ENCODE peak calls at places on chromosomes 3 and 15, in nine cellular contexts. One of them, this sample, is unnamed.

GRCh38 chr3:20022954-20023644 is 11.0 kb upstream of the PP2D1 start:
- DNase-seq in GM12878: no peak
- DNase-seq in AG10803: no peak
- DNase-seq in fibroblast of the aortic adventitia: no peak
- DNase-seq in cardiac fibroblast: no peak
- DNase-seq in adrenal gland: no peak
- DNase-seq in kidney: no peak
- DNase-seq in fibroblast of lung: no peak
- DNase-seq in heart left ventricle: no peak
- DNase-seq in this sample: no peak

GRCh38 chr3:128649264-128649663 is 1.4 kb downstream of the RPN1 start:
- DNase-seq in GM12878: no peak
- DNase-seq in AG10803: no peak
- DNase-seq in fibroblast of the aortic adventitia: peak
- DNase-seq in cardiac fibroblast: peak
- DNase-seq in adrenal gland: no peak
- DNase-seq in kidney: no peak
- DNase-seq in fibroblast of lung: peak
- DNase-seq in heart left ventricle: no peak
- DNase-seq in this sample: no peak

GRCh38 chr3:176916777-176917176 is 280.5 kb downstream of the TBL1XR1 start:
- DNase-seq in GM12878: no peak
- DNase-seq in AG10803: no peak
- DNase-seq in fibroblast of the aortic adventitia: no peak
- DNase-seq in cardiac fibroblast: no peak
- DNase-seq in adrenal gland: no peak
- DNase-seq in kidney: no peak
- DNase-seq in fibroblast of lung: no peak
- DNase-seq in heart left ventricle: no peak
- DNase-seq in this sample: no peak

GRCh38 chr3:72836923-72837322 is 11.3 kb downstream of the SHQ1 start:
- DNase-seq in GM12878: no peak
- DNase-seq in AG10803: peak
- DNase-seq in fibroblast of the aortic adventitia: peak
- DNase-seq in cardiac fibroblast: no peak
- DNase-seq in adrenal gland: peak
- DNase-seq in kidney: no peak
- DNase-seq in fibroblast of lung: no peak
- DNase-seq in heart left ventricle: peak
- DNase-seq in this sample: peak

GRCh38 chr15:100879046-100879445 is 585 bp upstream of the ALDH1A3 start:
- DNase-seq in GM12878: no peak
- DNase-seq in AG10803: no peak
- DNase-seq in fibroblast of the aortic adventitia: no peak
- DNase-seq in cardiac fibroblast: no peak
- DNase-seq in adrenal gland: no peak
- DNase-seq in kidney: no peak
- DNase-seq in fibroblast of lung: no peak
- DNase-seq in heart left ventricle: no peak
- DNase-seq in this sample: no peak

GRCh38 chr3:177195941-177196472 is 1.3 kb downstream of the TBL1XR1 start:
- DNase-seq in GM12878: no peak
- DNase-seq in AG10803: peak
- DNase-seq in fibroblast of the aortic adventitia: peak
- DNase-seq in cardiac fibroblast: peak
- DNase-seq in adrenal gland: no peak
- DNase-seq in kidney: no peak
- DNase-seq in fibroblast of lung: no peak
- DNase-seq in heart left ventricle: no peak
- DNase-seq in this sample: no peak

GRCh38 chr3:88986834-88987233 is 120.6 kb upstream of the EPHA3 start:
- DNase-seq in GM12878: no peak
- DNase-seq in AG10803: peak
- DNase-seq in fibroblast of the aortic adventitia: peak
- DNase-seq in cardiac fibroblast: peak
- DNase-seq in adrenal gland: no peak
- DNase-seq in kidney: no peak
- DNase-seq in fibroblast of lung: peak
- DNase-seq in heart left ventricle: no peak
- DNase-seq in this sample: peak

GRCh38 chr15:38996111-38996541 is 431.5 kb upstream of the RASGRP1 start:
- DNase-seq in GM12878: no peak
- DNase-seq in AG10803: peak
- DNase-seq in fibroblast of the aortic adventitia: peak
- DNase-seq in cardiac fibroblast: peak
- DNase-seq in adrenal gland: no peak
- DNase-seq in kidney: no peak
- DNase-seq in fibroblast of lung: peak
- DNase-seq in heart left ventricle: no peak
- DNase-seq in this sample: peak

GRCh38 chr3:124263168-124263567 is 271.2 kb upstream of the ROPN1 start:
- DNase-seq in GM12878: no peak
- DNase-seq in AG10803: peak
- DNase-seq in fibroblast of the aortic adventitia: peak
- DNase-seq in cardiac fibroblast: peak
- DNase-seq in adrenal gland: no peak
- DNase-seq in kidney: no peak
- DNase-seq in fibroblast of lung: peak
- DNase-seq in heart left ventricle: no peak
- DNase-seq in this sample: peak

GRCh38 chr3:126187920-126188319 is 7.5 kb upstream of the ALDH1L1 start:
- DNase-seq in GM12878: no peak
- DNase-seq in AG10803: no peak
- DNase-seq in fibroblast of the aortic adventitia: no peak
- DNase-seq in cardiac fibroblast: no peak
- DNase-seq in adrenal gland: no peak
- DNase-seq in kidney: no peak
- DNase-seq in fibroblast of lung: no peak
- DNase-seq in heart left ventricle: no peak
- DNase-seq in this sample: no peak

GRCh38 chr3:172152869-172153268 is 113.5 kb downstream of the FNDC3B start:
- DNase-seq in GM12878: no peak
- DNase-seq in AG10803: peak
- DNase-seq in fibroblast of the aortic adventitia: no peak
- DNase-seq in cardiac fibroblast: peak
- DNase-seq in adrenal gland: no peak
- DNase-seq in kidney: no peak
- DNase-seq in fibroblast of lung: no peak
- DNase-seq in heart left ventricle: peak
- DNase-seq in this sample: peak

GRCh38 chr15:52529289-52529929 is 729 bp upstream of the MYO5A start:
- DNase-seq in GM12878: no peak
- DNase-seq in AG10803: no peak
- DNase-seq in fibroblast of the aortic adventitia: no peak
- DNase-seq in cardiac fibroblast: no peak
- DNase-seq in adrenal gland: peak
- DNase-seq in kidney: no peak
- DNase-seq in fibroblast of lung: no peak
- DNase-seq in heart left ventricle: no peak
- DNase-seq in this sample: no peak

GRCh38 chr3:147655236-147655635 is 246.1 kb downstream of the ZIC1 start:
- DNase-seq in GM12878: no peak
- DNase-seq in AG10803: peak
- DNase-seq in fibroblast of the aortic adventitia: peak
- DNase-seq in cardiac fibroblast: peak
- DNase-seq in adrenal gland: no peak
- DNase-seq in kidney: no peak
- DNase-seq in fibroblast of lung: no peak
- DNase-seq in heart left ventricle: no peak
- DNase-seq in this sample: no peak

DNA sequence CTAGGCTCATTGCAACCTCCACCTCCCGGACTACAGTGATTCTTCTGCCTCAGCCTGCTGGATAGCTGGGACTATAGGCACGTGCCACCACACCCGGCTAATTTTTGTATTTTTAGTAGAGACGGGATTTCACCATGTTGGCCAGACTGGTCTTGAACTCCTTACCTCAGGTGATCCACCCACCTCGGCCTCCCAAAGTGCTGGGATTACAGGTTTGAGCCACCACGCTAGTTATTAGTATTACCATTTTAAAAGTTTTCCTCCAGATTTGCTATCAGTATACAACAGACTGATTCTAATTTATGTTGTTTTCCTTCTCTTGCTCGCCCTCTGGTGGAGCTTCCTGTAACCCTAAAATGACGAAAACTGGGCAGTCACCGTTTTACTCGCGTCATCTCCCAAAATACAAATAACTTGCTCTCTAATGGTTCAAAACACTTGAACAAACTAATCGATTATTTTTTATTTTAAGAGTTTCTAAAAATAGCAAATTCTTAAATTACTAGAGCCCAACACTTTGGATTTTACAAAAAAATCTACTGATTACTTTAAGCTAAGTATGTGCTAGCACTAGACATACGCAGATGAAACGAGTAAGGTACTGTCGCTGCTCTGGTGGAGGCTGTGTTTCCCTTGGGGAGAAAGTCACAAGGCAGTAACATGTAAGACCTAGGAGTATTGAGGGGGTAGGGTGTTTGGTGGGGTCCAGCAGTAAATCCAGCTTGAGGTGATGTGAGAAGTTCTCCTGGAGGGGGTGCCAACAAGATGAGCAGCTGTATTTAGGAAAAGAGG is 203.3 kb downstream of the MBNL1 start:
- DNase-seq in GM12878: peak
- DNase-seq in AG10803: peak
- DNase-seq in fibroblast of the aortic adventitia: peak
- DNase-seq in cardiac fibroblast: peak
- DNase-seq in adrenal gland: peak
- DNase-seq in kidney: no peak
- DNase-seq in fibroblast of lung: peak
- DNase-seq in heart left ventricle: peak
- DNase-seq in this sample: peak
- H3K4me3 ChIP-seq in GM12878: no peak
- H3K4me3 ChIP-seq in AG10803: no peak
- H3K4me3 ChIP-seq in fibroblast of the aortic adventitia: no peak
- H3K4me3 ChIP-seq in cardiac fibroblast: peak
- H3K4me3 ChIP-seq in adrenal gland: no peak
- H3K4me3 ChIP-seq in kidney: peak
- H3K4me3 ChIP-seq in fibroblast of lung: no peak
- H3K4me3 ChIP-seq in heart left ventricle: peak
- H3K4me3 ChIP-seq in this sample: peak

GRCh38 chr3:81985996-81986723 is 224.7 kb upstream of the GBE1 start:
- DNase-seq in GM12878: no peak
- DNase-seq in AG10803: no peak
- DNase-seq in fibroblast of the aortic adventitia: no peak
- DNase-seq in cardiac fibroblast: no peak
- DNase-seq in adrenal gland: no peak
- DNase-seq in kidney: no peak
- DNase-seq in fibroblast of lung: no peak
- DNase-seq in heart left ventricle: no peak
- DNase-seq in this sample: no peak
- TF ChIP-seq CTCF in GM12878: no peak
- TF ChIP-seq CTCF in AG10803: no peak
- TF ChIP-seq CTCF in fibroblast of the aortic adventitia: no peak
- TF ChIP-seq CTCF in cardiac fibroblast: no peak
- TF ChIP-seq CTCF in adrenal gland: no peak
- TF ChIP-seq CTCF in kidney: no peak
- TF ChIP-seq CTCF in fibroblast of lung: no peak
- TF ChIP-seq CTCF in heart left ventricle: no peak
- TF ChIP-seq CTCF in this sample: no peak

GRCh38 chr15:77187751-77188464 is 117.0 kb upstream of the TSPAN3 start:
- DNase-seq in GM12878: peak
- DNase-seq in AG10803: peak
- DNase-seq in fibroblast of the aortic adventitia: peak
- DNase-seq in cardiac fibroblast: peak
- DNase-seq in adrenal gland: peak
- DNase-seq in kidney: no peak
- DNase-seq in fibroblast of lung: peak
- DNase-seq in heart left ventricle: peak
- DNase-seq in this sample: peak
- H3K4me3 ChIP-seq in GM12878: no peak
- H3K4me3 ChIP-seq in AG10803: no peak
- H3K4me3 ChIP-seq in fibroblast of the aortic adventitia: no peak
- H3K4me3 ChIP-seq in cardiac fibroblast: no peak
- H3K4me3 ChIP-seq in adrenal gland: no peak
- H3K4me3 ChIP-seq in kidney: no peak
- H3K4me3 ChIP-seq in fibroblast of lung: no peak
- H3K4me3 ChIP-seq in heart left ventricle: peak
- H3K4me3 ChIP-seq in this sample: no peak

GRCh38 chr3:196948442-196949365 is 6.4 kb upstream of the NCBP2 start:
- DNase-seq in GM12878: no peak
- DNase-seq in AG10803: peak
- DNase-seq in fibroblast of the aortic adventitia: no peak
- DNase-seq in cardiac fibroblast: no peak
- DNase-seq in adrenal gland: no peak
- DNase-seq in kidney: no peak
- DNase-seq in fibroblast of lung: peak
- DNase-seq in heart left ventricle: no peak
- DNase-seq in this sample: peak

GRCh38 chr3:196947860-196948441 is 5.6 kb upstream of the NCBP2 start:
- DNase-seq in GM12878: no peak
- DNase-seq in AG10803: no peak
- DNase-seq in fibroblast of the aortic adventitia: no peak
- DNase-seq in cardiac fibroblast: no peak
- DNase-seq in adrenal gland: no peak
- DNase-seq in kidney: no peak
- DNase-seq in fibroblast of lung: no peak
- DNase-seq in heart left ventricle: no peak
- DNase-seq in this sample: no peak

GRCh38 chr3:196949750-196950149 is 7.4 kb upstream of the NCBP2 start:
- DNase-seq in GM12878: no peak
- DNase-seq in AG10803: no peak
- DNase-seq in fibroblast of the aortic adventitia: no peak
- DNase-seq in cardiac fibroblast: no peak
- DNase-seq in adrenal gland: no peak
- DNase-seq in kidney: no peak
- DNase-seq in fibroblast of lung: no peak
- DNase-seq in heart left ventricle: no peak
- DNase-seq in this sample: no peak

GRCh38 chr3:196951371-196951770 is 9.0 kb upstream of the NCBP2 start:
- DNase-seq in GM12878: no peak
- DNase-seq in AG10803: no peak
- DNase-seq in fibroblast of the aortic adventitia: no peak
- DNase-seq in cardiac fibroblast: no peak
- DNase-seq in adrenal gland: no peak
- DNase-seq in kidney: no peak
- DNase-seq in fibroblast of lung: no peak
- DNase-seq in heart left ventricle: no peak
- DNase-seq in this sample: no peak

DNA sequence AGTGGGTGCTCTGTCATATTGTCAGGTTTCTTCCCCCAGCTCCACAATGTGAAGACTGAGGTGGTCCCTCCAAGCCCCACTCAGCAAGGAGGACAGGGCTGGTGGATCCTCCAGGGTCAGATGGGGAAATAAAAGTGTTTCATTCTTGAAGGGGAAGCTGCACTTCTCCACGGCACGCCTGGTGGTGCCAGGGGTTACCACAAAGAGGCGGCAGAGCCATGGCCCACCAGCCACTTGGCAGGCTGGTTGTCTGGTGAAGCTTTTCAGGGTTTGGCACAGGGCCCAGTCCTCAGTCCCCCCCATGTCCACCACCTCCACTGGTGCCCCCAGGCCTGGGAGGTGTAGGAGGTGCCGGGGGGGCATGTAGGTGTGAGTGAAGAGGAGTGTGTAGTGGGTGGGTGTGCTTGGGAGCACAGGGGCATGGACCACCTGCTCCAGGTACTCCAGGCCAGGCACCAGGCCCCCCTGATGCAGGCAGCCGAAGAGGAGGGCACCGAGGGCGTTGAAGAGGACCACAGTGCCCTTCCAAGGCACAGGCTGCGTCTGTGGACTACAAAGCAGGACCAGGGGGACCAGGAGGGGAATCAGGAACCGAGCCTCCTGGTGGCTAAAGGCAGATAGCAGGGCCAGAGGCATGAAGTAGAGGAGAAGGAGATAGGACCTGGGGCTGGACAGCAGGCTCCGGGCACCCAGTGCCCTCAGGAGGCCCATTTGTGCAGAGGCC is 5.0 kb upstream of the NCBP2 start:
- DNase-seq in GM12878: no peak
- DNase-seq in AG10803: no peak
- DNase-seq in fibroblast of the aortic adventitia: no peak
- DNase-seq in cardiac fibroblast: no peak
- DNase-seq in adrenal gland: no peak
- DNase-seq in kidney: no peak
- DNase-seq in fibroblast of lung: no peak
- DNase-seq in heart left ventricle: no peak
- DNase-seq in this sample: no peak
- TF ChIP-seq CTCF in GM12878: peak
- TF ChIP-seq CTCF in AG10803: peak
- TF ChIP-seq CTCF in fibroblast of the aortic adventitia: no peak
- TF ChIP-seq CTCF in cardiac fibroblast: peak
- TF ChIP-seq CTCF in adrenal gland: no peak
- TF ChIP-seq CTCF in kidney: no peak
- TF ChIP-seq CTCF in fibroblast of lung: no peak
- TF ChIP-seq CTCF in heart left ventricle: no peak
- TF ChIP-seq CTCF in this sample: peak

This sample was measured in fibroblast of pulmonary artery.